ENCODE peak calls at places on chromosomes 12 and 14, in ten cellular contexts. N, G, R, L, Z, H, J, A, Q and U are unnamed samples.
A peak's percentile ranks its signal among the peaks of the same experiment; 100 is the strongest.

GRCh38 chr14:81447018-81447770 is 47.1 kb upstream of the STON2 start:
- DNase-seq in Q (no peak), H (no peak), L (no peak), Z (no peak), R (no peak), G (no peak), A (no peak), N (no peak), J (no peak), U (no peak)

GRCh38 chr12:49017764-49018281 is 753 bp downstream of the PRKAG1 start:
- DNase-seq in Z (no peak), N (no peak), J (no peak), Q (no peak), H (no peak), G (no peak), A (no peak), L (no peak), R (peak; percentile 68), U (no peak)

GRCh38 chr12:76583301-76583700 is 23.7 kb upstream of the OSBPL8 start:
- DNase-seq in Q (no peak), H (no peak), L (no peak), G (no peak), N (no peak), Z (no peak), A (no peak), J (no peak), R (no peak), U (no peak)

GRCh38 chr12:54529581-54529980 is 19.8 kb upstream of the PDE1B start:
- DNase-seq in Q (no peak), J (no peak), H (no peak), R (no peak), A (peak; percentile 12), N (no peak), G (no peak), Z (no peak), L (no peak), U (no peak)

GRCh38 chr14:92224348-92224954 is 98.5 kb upstream of the SLC24A4 start:
- DNase-seq in R (no peak), H (no peak), L (no peak), G (no peak), A (no peak), J (no peak), N (no peak), Q (no peak), Z (no peak), U (no peak)

GRCh38 chr12:116525418-116526001 is 33.7 kb upstream of the MAP1LC3B2 start:
- DNase-seq in G (no peak), H (peak; percentile 84), J (peak; percentile 92), R (peak; percentile 55), L (peak; percentile 83), Z (peak; percentile 45), N (no peak), Q (peak; percentile 64), A (no peak), U (peak; percentile 83)

GRCh38 chr12:119061208-119061796 is 80.0 kb downstream of the SRRM4 start:
- DNase-seq in G (peak; percentile 9), Z (peak; percentile 11), A (peak; percentile 89), L (peak; percentile 72), H (peak; percentile 96), R (peak; percentile 39), N (peak; percentile 75), Q (no peak), J (no peak), U (no peak)

GRCh38 chr12:100796616-100797015 is 2.0 kb downstream of the ANO4 start:
- DNase-seq in A (no peak), R (no peak), Z (no peak), N (no peak), H (no peak), L (no peak), J (no peak), Q (no peak), G (no peak), U (no peak)

GRCh38 chr12:111066744-111067437 is 146.5 kb upstream of the MYL2 start:
- DNase-seq in Z (no peak), L (no peak), R (no peak), Q (no peak), J (no peak), A (no peak), N (peak; percentile 11), H (peak; percentile 75), G (no peak), U (no peak)

GRCh38 chr14:69615471-69616407 is 4.3 kb downstream of the SUSD6 start:
- DNase-seq in J (peak; percentile 83), A (no peak), Q (no peak), N (no peak), G (no peak), Z (peak; percentile 75), H (no peak), L (peak; percentile 36), R (peak; percentile 84), U (no peak)

GRCh38 chr14:68627050-68627867 is 165.6 kb downstream of the ZFP36L1 start:
- DNase-seq in R (peak; percentile 51), Z (no peak), H (peak; percentile 36), N (peak; percentile 19), G (no peak), Q (no peak), L (peak; percentile 71), A (no peak), J (peak; percentile 87), U (no peak)

GRCh38 chr14:72606879-72607278 is 287.0 kb downstream of the DPF3 start:
- DNase-seq in R (no peak), N (no peak), Q (no peak), J (no peak), Z (no peak), A (no peak), G (no peak), H (no peak), L (no peak), U (no peak)

GRCh38 chr12:93599192-93599591 is 26.7 kb downstream of the SOCS2 start:
- DNase-seq in R (no peak), L (no peak), G (no peak), J (no peak), A (no peak), Q (no peak), Z (no peak), H (no peak), N (no peak), U (no peak)

GRCh38 chr12:93597608-93598007 is 25.1 kb downstream of the SOCS2 start:
- DNase-seq in G (no peak), R (no peak), A (no peak), Q (no peak), H (no peak), Z (no peak), N (no peak), L (no peak), J (no peak), U (no peak)

GRCh38 chr12:93602897-93603668 is 30.6 kb downstream of the SOCS2 start:
- DNase-seq in Z (no peak), A (no peak), Q (no peak), L (no peak), J (no peak), H (no peak), R (peak; percentile 29), N (no peak), G (no peak), U (no peak)

GRCh38 chr12:93603762-93604161 is 31.3 kb downstream of the SOCS2 start:
- DNase-seq in R (no peak), A (no peak), Z (no peak), J (no peak), L (no peak), N (no peak), Q (no peak), G (no peak), H (no peak), U (no peak)

GRCh38 chr12:93601591-93601990 is 29.1 kb downstream of the SOCS2 start:
- DNase-seq in H (no peak), R (no peak), G (no peak), Z (no peak), J (no peak), L (no peak), A (no peak), N (no peak), Q (no peak), U (no peak)
- H3K9me3 ChIP-seq in H (no peaks in the 10 kb centered on the region), R (no peaks in the 10 kb centered on the region), G (no peaks in the 10 kb centered on the region), Z (no peaks in the 10 kb centered on the region), J (no peaks in the 10 kb centered on the region), L (no peaks in the 10 kb centered on the region), A (no peaks in the 10 kb centered on the region), N (no peaks in the 10 kb centered on the region), Q (no peaks in the 10 kb centered on the region), U (no peaks in the 10 kb centered on the region)

GRCh38 chr12:130163461-130164215 is 1.4 kb downstream of the FZD10 start:
- DNase-seq in L (no peak), H (peak; percentile 78), G (no peak), Z (no peak), A (peak; percentile 31), N (peak; percentile 58), Q (no peak), R (no peak), J (no peak), U (peak; percentile 77)
- H3K9me3 ChIP-seq in L (no peaks in the 10 kb centered on the region), H (no peaks in the 10 kb centered on the region), G (no peaks in the 10 kb centered on the region), Z (no peaks in the 10 kb centered on the region), A (no peaks in the 10 kb centered on the region), N (no peaks in the 10 kb centered on the region), Q (no peaks in the 10 kb centered on the region), R (no peaks in the 10 kb centered on the region), J (no peaks in the 10 kb centered on the region), U (no peaks in the 10 kb centered on the region)

DNA sequence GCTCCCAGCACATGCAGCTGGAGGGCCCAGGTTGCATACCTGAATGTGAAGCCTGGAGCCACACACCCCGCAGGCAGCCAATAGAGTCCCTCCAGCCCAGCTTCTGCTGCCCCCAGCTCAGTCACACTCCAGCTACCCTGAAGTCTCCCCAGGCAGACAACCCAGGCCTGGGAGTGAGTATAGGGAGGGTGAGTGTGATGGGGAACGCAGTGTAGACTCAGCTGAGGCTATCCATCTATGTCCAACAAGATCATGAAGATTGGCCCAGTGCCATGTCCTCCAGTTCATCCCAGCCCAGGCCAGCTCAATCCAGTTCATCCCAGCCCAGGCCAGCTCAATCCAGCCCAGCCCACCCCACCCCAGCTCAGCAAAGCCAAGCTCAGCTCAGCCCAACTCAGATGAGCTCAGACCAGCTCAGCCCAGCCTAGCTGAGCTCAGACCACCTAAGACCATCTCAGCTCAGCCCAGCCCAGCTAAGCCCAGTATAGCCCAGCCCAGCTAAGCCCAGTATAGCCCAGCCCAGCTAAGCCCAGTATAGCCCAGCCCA is 330.4 kb downstream of the TMEM121 start:
- DNase-seq in L (peak; percentile 7), Q (no peak), N (no peak), H (peak; percentile 4), A (no peak), R (peak; percentile 2), G (no peak), J (no peak), Z (peak; percentile 4), U (no peak)
- H3K9me3 ChIP-seq in L (no peaks in the 10 kb centered on the region), Q (peaks cover 18% of the 10 kb centered on the region), N (no peaks in the 10 kb centered on the region), H (peaks cover 49% of the 10 kb centered on the region), A (peaks cover 2% of the 10 kb centered on the region), R (no peaks in the 10 kb centered on the region), G (no peaks in the 10 kb centered on the region), J (no peaks in the 10 kb centered on the region), Z (no peaks in the 10 kb centered on the region), U (no peaks in the 10 kb centered on the region)

DNA sequence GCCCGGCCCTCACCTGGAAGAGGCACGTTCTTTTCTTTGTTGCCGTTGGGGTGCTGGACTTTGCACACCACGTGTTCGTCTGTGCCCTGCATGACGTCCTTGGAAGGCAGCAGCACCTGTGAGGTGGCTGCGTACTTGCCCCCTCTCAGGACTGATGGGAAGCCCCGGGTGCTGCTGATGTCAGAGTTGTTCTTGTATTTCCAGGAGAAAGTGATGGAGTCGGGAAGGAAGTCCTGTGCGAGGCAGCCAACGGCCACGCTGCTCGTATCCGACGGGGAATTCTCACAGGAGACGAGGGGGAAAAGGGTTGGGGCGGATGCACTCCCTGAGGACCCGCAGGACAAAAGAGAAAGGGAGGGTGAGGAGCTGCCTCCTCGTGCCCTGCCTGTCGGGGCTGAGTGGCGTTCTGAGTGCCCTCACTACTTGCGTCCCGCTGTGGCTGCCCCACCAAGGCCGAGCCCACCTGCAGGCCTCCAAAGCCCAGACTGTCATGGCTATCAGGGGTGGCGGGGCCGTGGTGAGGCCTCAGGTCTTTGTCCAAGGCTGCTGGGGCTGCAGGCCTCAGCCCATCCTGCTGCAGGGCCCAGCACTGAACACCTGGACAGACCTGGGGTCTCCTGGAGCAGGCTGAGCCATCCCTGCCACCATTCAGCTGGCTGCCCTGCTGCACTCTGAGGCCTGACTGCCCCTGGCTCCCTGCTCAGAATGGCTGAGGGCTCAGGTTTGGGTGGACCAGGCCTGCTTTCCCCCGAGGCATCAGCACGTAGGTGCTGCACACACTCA is 329.7 kb downstream of the TMEM121 start:
- DNase-seq in R (peak; percentile 1), Q (no peak), L (no peak), A (no peak), H (peak; percentile 15), J (no peak), G (no peak), Z (peak; percentile 7), N (peak; percentile 60), U (peak; percentile 69)
- H3K9me3 ChIP-seq in R (no peaks in the 10 kb centered on the region), Q (peaks cover 18% of the 10 kb centered on the region), L (no peaks in the 10 kb centered on the region), A (peaks cover 2% of the 10 kb centered on the region), H (peaks cover 43% of the 10 kb centered on the region), J (no peaks in the 10 kb centered on the region), G (no peaks in the 10 kb centered on the region), Z (no peaks in the 10 kb centered on the region), N (no peaks in the 10 kb centered on the region), U (no peaks in the 10 kb centered on the region)